ENCODE peak calls at places on chromosome 5, in six cellular contexts. U is CD8-positive, alpha-beta T cell; M is uterus; L is ovary; P is mesothelial cell of epicardium; H is A673. T is an unnamed sample.

GRCh38 chr5:5313081-5313736 is 109.3 kb upstream of the ICE1 start:
- DNase-seq in H (no peak), M (no peak), U (no peak), P (no peak), L (no peak), T (no peak)

GRCh38 chr5:116622375-116623075 is 47.9 kb upstream of the SEMA6A start:
- DNase-seq in L (no peak), M (no peak), H (no peak), U (no peak), P (no peak), T (no peak)

GRCh38 chr5:75885321-75885720 is 168.1 kb upstream of the POC5 start:
- DNase-seq in M (no peak), L (no peak), H (no peak), U (no peak), P (no peak), T (no peak)

GRCh38 chr5:146894763-146895521 is 16.4 kb upstream of the PPP2R2B start:
- DNase-seq in P (no peak), U (no peak), H (no peak), L (no peak), M (no peak), T (no peak)

GRCh38 chr5:2877520-2877919 is 126.0 kb upstream of the IRX2 start:
- DNase-seq in M (no peak), L (no peak), U (no peak), H (no peak), P (no peak), T (no peak)

GRCh38 chr5:111232311-111233049 is 8.3 kb downstream of the CAMK4 start:
- DNase-seq in L (no peak), U (peak), M (no peak), P (no peak), H (no peak), T (no peak)

GRCh38 chr5:141923443-141924313 is at the start of gene DELE1:
- DNase-seq in P (peak), M (peak), L (peak), U (peak), H (peak), T (peak)

GRCh38 chr5:56815657-56816545 is 552 bp downstream of the MAP3K1 start:
- DNase-seq in U (peak), M (peak), P (peak), H (peak), L (peak), T (no peak)

GRCh38 chr5:69279517-69279916 is 44.8 kb downstream of the CDK7 start:
- DNase-seq in U (no peak), L (no peak), P (no peak), H (no peak), M (no peak), T (no peak)

GRCh38 chr5:147857302-147858129 is 21.0 kb upstream of the SCGB3A2 start:
- DNase-seq in L (peak), U (peak), M (peak), H (peak), P (no peak), T (peak)

GRCh38 chr5:159402871-159403270 is 72.6 kb upstream of the IL12B start:
- DNase-seq in L (no peak), H (no peak), M (no peak), U (no peak), P (no peak), T (no peak)
- TF ChIP-seq CTCF in L (no peak), H (no peak), M (no peak), U (no peak), P (no peak), T (no peak)

GRCh38 chr5:8945972-8946371 is 599.9 kb downstream of the SEMA5A start:
- DNase-seq in P (no peak), M (no peak), U (no peak), L (no peak), H (no peak), T (no peak)

GRCh38 chr5:8940934-8941333 is 604.9 kb downstream of the SEMA5A start:
- DNase-seq in H (no peak), M (no peak), P (no peak), L (no peak), U (no peak), T (no peak)

GRCh38 chr5:8949908-8950307 is 596.0 kb downstream of the SEMA5A start:
- DNase-seq in M (no peak), H (no peak), L (no peak), P (no peak), U (no peak), T (no peak)

GRCh38 chr5:8943301-8943700 is 602.6 kb downstream of the SEMA5A start:
- DNase-seq in M (no peak), P (no peak), U (no peak), L (no peak), H (no peak), T (no peak)

DNA sequence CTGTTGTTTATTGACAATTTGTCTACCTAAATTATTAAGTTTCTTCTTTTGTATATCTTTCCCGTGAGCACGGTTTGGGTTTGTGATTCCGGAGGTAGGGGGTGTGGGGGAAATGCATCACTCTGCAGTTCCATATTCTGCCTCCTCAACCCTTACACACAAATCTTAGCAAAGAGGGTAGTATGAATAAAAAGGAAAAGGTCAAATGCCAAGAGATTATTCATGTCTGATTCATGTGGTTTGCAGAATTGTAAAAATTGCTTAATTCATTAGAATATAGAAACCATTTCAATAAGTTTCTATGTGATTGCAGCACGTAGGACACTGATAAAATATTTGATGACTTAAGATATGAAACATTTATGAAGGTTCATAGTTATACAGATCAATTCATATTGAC is 601.9 kb downstream of the SEMA5A start:
- DNase-seq in L (no peak), M (no peak), U (no peak), H (no peak), P (no peak), T (no peak)
- TF ChIP-seq CTCF in L (no peak), M (no peak), U (no peak), H (no peak), P (no peak), T (no peak)

GRCh38 chr5:151739395-151739794 is 19.0 kb downstream of the ATOX1 start:
- DNase-seq in M (no peak), H (no peak), U (no peak), P (no peak), L (peak), T (no peak)
- TF ChIP-seq CTCF in M (no peak), H (no peak), U (no peak), P (no peak), L (no peak), T (no peak)

GRCh38 chr5:100110497-100110896 is 424.7 kb upstream of the FAM174A start:
- DNase-seq in M (no peak), P (no peak), L (no peak), U (no peak), H (no peak), T (no peak)
- TF ChIP-seq CTCF in M (no peak), P (no peak), L (no peak), U (no peak), H (no peak), T (no peak)

DNA sequence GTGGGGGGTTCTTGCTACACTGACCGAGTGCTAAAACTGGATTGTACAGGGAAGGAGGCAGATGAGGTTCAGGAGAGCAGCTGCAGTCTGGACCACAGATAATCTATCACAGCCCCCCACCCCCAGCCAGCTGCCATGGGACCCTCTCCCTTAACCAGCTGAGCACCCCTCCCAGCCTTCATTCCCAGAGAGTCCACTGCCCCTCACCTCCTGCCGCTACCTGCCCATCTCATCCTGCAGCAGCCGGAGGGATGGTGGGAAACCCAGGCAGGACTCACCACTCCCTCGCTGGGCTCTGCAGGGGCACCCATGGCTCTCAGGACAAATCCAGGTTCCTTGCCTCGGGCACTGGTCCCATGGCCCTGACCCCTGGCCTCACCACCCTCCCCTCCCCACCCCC is 66.7 kb downstream of the MRPL36 start:
- DNase-seq in U (peak), M (no peak), P (no peak), H (no peak), L (no peak), T (no peak)
- TF ChIP-seq CTCF in U (no peak), M (no peak), P (no peak), H (no peak), L (no peak), T (no peak)

GRCh38 chr5:120446896-120447295 is 17.2 kb upstream of the PRR16 start:
- DNase-seq in L (no peak), M (no peak), U (no peak), H (no peak), P (no peak), T (no peak)
- TF ChIP-seq CTCF in L (no peak), M (no peak), U (no peak), H (no peak), P (no peak), T (no peak)

GRCh38 chr5:74290634-74291033 is 349.9 kb downstream of the ENC1 start:
- DNase-seq in M (no peak), P (no peak), L (no peak), H (no peak), U (no peak), T (no peak)
- TF ChIP-seq CTCF in M (no peak), P (no peak), L (no peak), H (no peak), U (no peak), T (no peak)

DNA sequence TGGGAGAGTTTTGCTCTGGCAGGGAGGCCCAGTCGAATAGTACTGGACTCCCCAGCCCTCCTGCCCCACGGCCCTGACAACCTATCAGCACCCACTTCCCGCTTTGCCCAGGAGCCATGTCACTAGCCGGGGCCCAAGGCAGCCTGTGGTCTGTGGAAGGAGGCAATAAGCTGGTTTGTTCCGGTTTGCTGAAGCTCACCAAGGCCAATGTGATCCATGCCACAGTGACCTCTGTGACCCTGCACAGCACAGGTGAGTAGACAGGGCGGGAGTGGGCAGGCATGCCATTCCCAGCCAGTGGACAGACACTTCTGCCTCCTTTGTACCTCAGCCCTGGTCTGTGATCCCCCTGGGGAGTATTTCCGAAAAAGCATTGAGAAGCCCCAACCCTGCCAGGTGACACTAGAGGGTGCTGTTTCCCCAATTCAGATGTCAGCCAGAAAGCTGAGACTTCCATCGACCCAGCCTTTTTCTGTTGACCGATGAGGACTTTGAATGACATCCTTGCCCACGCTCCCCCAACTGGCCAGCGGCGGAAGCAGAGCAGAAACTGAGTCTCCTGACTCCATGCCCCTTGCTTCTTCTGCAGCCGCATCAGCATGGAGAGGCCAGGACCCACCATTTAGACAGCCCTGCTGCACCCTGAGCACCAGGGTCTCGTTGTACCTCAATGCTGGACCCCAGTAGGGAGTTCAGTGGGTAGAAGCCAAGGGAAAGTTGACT is 9.6 kb downstream of the PCYOX1L start:
- DNase-seq in P (no peak), L (peak), M (peak), H (peak), U (peak), T (no peak)
- TF ChIP-seq CTCF in P (peak), L (peak), M (peak), H (peak), U (peak), T (peak)

GRCh38 chr5:31193591-31194457 is at the start of gene CDH6:
- DNase-seq in M (peak), L (no peak), U (no peak), H (peak), P (peak), T (no peak)

GRCh38 chr5:31194892-31195291 is 1.4 kb downstream of the CDH6 start:
- DNase-seq in U (no peak), M (no peak), H (no peak), P (no peak), L (no peak), T (no peak)

GRCh38 chr5:31197183-31197582 is 3.7 kb downstream of the CDH6 start:
- DNase-seq in L (no peak), U (no peak), P (no peak), H (peak), M (no peak), T (no peak)

GRCh38 chr5:31194458-31194808 is 947 bp downstream of the CDH6 start:
- DNase-seq in U (no peak), M (no peak), P (no peak), L (no peak), H (peak), T (no peak)

DNA sequence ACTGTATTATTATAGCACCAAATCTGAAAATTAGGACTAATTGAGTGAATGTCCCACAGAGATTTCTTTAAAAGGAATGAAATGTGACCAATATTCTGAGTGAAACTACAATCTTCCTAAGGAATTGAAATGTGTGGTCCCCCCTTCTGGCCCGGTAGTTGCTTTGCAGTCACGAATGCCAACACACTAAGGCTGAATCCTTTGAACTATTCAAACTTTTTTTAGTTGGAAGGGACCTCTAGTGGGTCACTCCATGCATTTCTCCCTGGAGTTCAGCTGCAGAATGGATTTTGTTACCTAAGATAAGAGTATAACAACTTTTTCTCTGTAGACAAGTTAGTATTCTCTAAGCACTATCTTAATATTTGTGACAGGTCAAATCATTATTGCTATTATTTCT is 2.8 kb downstream of the CDH6 start:
- DNase-seq in U (no peak), L (no peak), M (no peak), H (peak), P (no peak), T (no peak)
- TF ChIP-seq CTCF in U (no peak), L (no peak), M (no peak), H (peak), P (no peak), T (no peak)

DNA sequence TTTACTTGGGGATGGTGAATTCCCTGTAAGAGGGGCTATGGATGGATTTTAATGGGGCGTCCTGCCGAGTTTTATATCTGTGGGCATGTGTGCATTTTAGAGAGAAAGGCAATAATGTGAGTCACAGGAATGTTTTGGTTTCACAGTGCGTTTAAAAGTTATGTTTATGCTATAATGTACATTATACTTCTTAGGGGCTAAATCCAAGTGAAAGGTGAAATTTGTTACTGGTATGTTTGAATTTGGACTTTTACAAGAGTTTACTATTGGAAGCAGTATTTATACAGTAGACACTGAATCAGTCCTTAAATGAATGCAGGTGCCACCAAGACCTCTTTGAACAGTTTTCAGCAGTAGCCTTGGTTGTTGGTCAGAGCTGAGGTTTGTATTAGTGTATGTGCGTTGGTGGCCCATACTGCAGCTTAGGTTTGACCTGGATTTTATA is 5.6 kb downstream of the JMY start:
- DNase-seq in L (no peak), H (peak), M (no peak), P (no peak), U (no peak), T (no peak)
- TF ChIP-seq CTCF in L (no peak), H (no peak), M (no peak), P (no peak), U (no peak), T (no peak)